ENCODE peak calls at places on chromosome 13, in ten cellular contexts. One of them, this sample, is unnamed.

GRCh38 chr13:108911807-108912206 is 282.4 kb downstream of the MYO16 start:
- DNase-seq in activated T-cell treated with anti-CD3 and anti-CD28 coated beads, Interleukin-2, amount 50 U/mL, for 72 hours: no peak
- DNase-seq in T-helper 22 cell: no peak
- DNase-seq in upper lobe of right lung: no peak
- DNase-seq in stimulated activated CD4-positive, alpha-beta T cell treated with anti-CD3 and anti-CD28 coated beads, Interleukin-4, amount 100 ng/mL, for 48 hours: no peak
- DNase-seq in aorta: no peak
- DNase-seq in activated naive CD4-positive, alpha-beta T cell treated with anti-CD3 and anti-CD28 coated beads, Interleukin-2, amount 50 U/mL, for 72 hours: no peak
- DNase-seq in CD8-positive, alpha-beta T cell: no peak
- DNase-seq in right cardiac atrium: no peak
- DNase-seq in renal cortical epithelial cell: no peak
- DNase-seq in this sample: no peak

GRCh38 chr13:26246154-26246553 is 7.8 kb upstream of the CDK8 start:
- DNase-seq in aorta: no peak
- DNase-seq in CD8-positive, alpha-beta T cell: no peak
- DNase-seq in activated T-cell treated with anti-CD3 and anti-CD28 coated beads, Interleukin-2, amount 50 U/mL, for 72 hours: no peak
- DNase-seq in activated naive CD4-positive, alpha-beta T cell treated with anti-CD3 and anti-CD28 coated beads, Interleukin-2, amount 50 U/mL, for 72 hours: no peak
- DNase-seq in T-helper 22 cell: no peak
- DNase-seq in renal cortical epithelial cell: no peak
- DNase-seq in stimulated activated CD4-positive, alpha-beta T cell treated with anti-CD3 and anti-CD28 coated beads, Interleukin-4, amount 100 ng/mL, for 48 hours: no peak
- DNase-seq in right cardiac atrium: no peak
- DNase-seq in upper lobe of right lung: no peak
- DNase-seq in this sample: no peak

GRCh38 chr13:46388846-46389245 is 1.8 kb upstream of the RUBCNL start:
- DNase-seq in aorta: no peak
- DNase-seq in CD8-positive, alpha-beta T cell: no peak
- DNase-seq in upper lobe of right lung: no peak
- DNase-seq in stimulated activated CD4-positive, alpha-beta T cell treated with anti-CD3 and anti-CD28 coated beads, Interleukin-4, amount 100 ng/mL, for 48 hours: no peak
- DNase-seq in activated naive CD4-positive, alpha-beta T cell treated with anti-CD3 and anti-CD28 coated beads, Interleukin-2, amount 50 U/mL, for 72 hours: no peak
- DNase-seq in T-helper 22 cell: no peak
- DNase-seq in activated T-cell treated with anti-CD3 and anti-CD28 coated beads, Interleukin-2, amount 50 U/mL, for 72 hours: no peak
- DNase-seq in right cardiac atrium: no peak
- DNase-seq in renal cortical epithelial cell: peak
- DNase-seq in this sample: no peak

GRCh38 chr13:19845758-19846157 is 17.7 kb downstream of the ZMYM5 start:
- DNase-seq in CD8-positive, alpha-beta T cell: no peak
- DNase-seq in right cardiac atrium: no peak
- DNase-seq in activated T-cell treated with anti-CD3 and anti-CD28 coated beads, Interleukin-2, amount 50 U/mL, for 72 hours: no peak
- DNase-seq in aorta: peak
- DNase-seq in activated naive CD4-positive, alpha-beta T cell treated with anti-CD3 and anti-CD28 coated beads, Interleukin-2, amount 50 U/mL, for 72 hours: no peak
- DNase-seq in stimulated activated CD4-positive, alpha-beta T cell treated with anti-CD3 and anti-CD28 coated beads, Interleukin-4, amount 100 ng/mL, for 48 hours: no peak
- DNase-seq in renal cortical epithelial cell: peak
- DNase-seq in T-helper 22 cell: no peak
- DNase-seq in upper lobe of right lung: no peak
- DNase-seq in this sample: no peak

GRCh38 chr13:113820813-113821651 is 42.8 kb downstream of the GAS6 start:
- DNase-seq in right cardiac atrium: peak
- DNase-seq in renal cortical epithelial cell: peak
- DNase-seq in aorta: peak
- DNase-seq in activated T-cell treated with anti-CD3 and anti-CD28 coated beads, Interleukin-2, amount 50 U/mL, for 72 hours: no peak
- DNase-seq in CD8-positive, alpha-beta T cell: no peak
- DNase-seq in upper lobe of right lung: no peak
- DNase-seq in T-helper 22 cell: no peak
- DNase-seq in stimulated activated CD4-positive, alpha-beta T cell treated with anti-CD3 and anti-CD28 coated beads, Interleukin-4, amount 100 ng/mL, for 48 hours: no peak
- DNase-seq in activated naive CD4-positive, alpha-beta T cell treated with anti-CD3 and anti-CD28 coated beads, Interleukin-2, amount 50 U/mL, for 72 hours: no peak
- DNase-seq in this sample: no peak

GRCh38 chr13:80556291-80556690 is 215.4 kb upstream of the SPRY2 start:
- DNase-seq in activated T-cell treated with anti-CD3 and anti-CD28 coated beads, Interleukin-2, amount 50 U/mL, for 72 hours: no peak
- DNase-seq in stimulated activated CD4-positive, alpha-beta T cell treated with anti-CD3 and anti-CD28 coated beads, Interleukin-4, amount 100 ng/mL, for 48 hours: no peak
- DNase-seq in aorta: no peak
- DNase-seq in right cardiac atrium: no peak
- DNase-seq in upper lobe of right lung: no peak
- DNase-seq in renal cortical epithelial cell: no peak
- DNase-seq in T-helper 22 cell: no peak
- DNase-seq in CD8-positive, alpha-beta T cell: no peak
- DNase-seq in activated naive CD4-positive, alpha-beta T cell treated with anti-CD3 and anti-CD28 coated beads, Interleukin-2, amount 50 U/mL, for 72 hours: no peak
- DNase-seq in this sample: no peak

GRCh38 chr13:110314516-110315245 is 7.6 kb downstream of the COL4A2 start:
- DNase-seq in stimulated activated CD4-positive, alpha-beta T cell treated with anti-CD3 and anti-CD28 coated beads, Interleukin-4, amount 100 ng/mL, for 48 hours: no peak
- DNase-seq in renal cortical epithelial cell: no peak
- DNase-seq in activated T-cell treated with anti-CD3 and anti-CD28 coated beads, Interleukin-2, amount 50 U/mL, for 72 hours: no peak
- DNase-seq in right cardiac atrium: peak
- DNase-seq in upper lobe of right lung: no peak
- DNase-seq in activated naive CD4-positive, alpha-beta T cell treated with anti-CD3 and anti-CD28 coated beads, Interleukin-2, amount 50 U/mL, for 72 hours: no peak
- DNase-seq in CD8-positive, alpha-beta T cell: no peak
- DNase-seq in T-helper 22 cell: no peak
- DNase-seq in aorta: no peak
- DNase-seq in this sample: no peak

GRCh38 chr13:113297370-113297871 is 382 bp downstream of the LAMP1 start:
- DNase-seq in right cardiac atrium: peak
- DNase-seq in stimulated activated CD4-positive, alpha-beta T cell treated with anti-CD3 and anti-CD28 coated beads, Interleukin-4, amount 100 ng/mL, for 48 hours: peak
- DNase-seq in activated T-cell treated with anti-CD3 and anti-CD28 coated beads, Interleukin-2, amount 50 U/mL, for 72 hours: peak
- DNase-seq in CD8-positive, alpha-beta T cell: peak
- DNase-seq in T-helper 22 cell: peak
- DNase-seq in upper lobe of right lung: no peak
- DNase-seq in renal cortical epithelial cell: no peak
- DNase-seq in activated naive CD4-positive, alpha-beta T cell treated with anti-CD3 and anti-CD28 coated beads, Interleukin-2, amount 50 U/mL, for 72 hours: peak
- DNase-seq in aorta: peak
- DNase-seq in this sample: peak

GRCh38 chr13:98285317-98285716 is 108.2 kb upstream of the RNF113B start:
- DNase-seq in stimulated activated CD4-positive, alpha-beta T cell treated with anti-CD3 and anti-CD28 coated beads, Interleukin-4, amount 100 ng/mL, for 48 hours: no peak
- DNase-seq in renal cortical epithelial cell: no peak
- DNase-seq in upper lobe of right lung: no peak
- DNase-seq in T-helper 22 cell: no peak
- DNase-seq in CD8-positive, alpha-beta T cell: no peak
- DNase-seq in right cardiac atrium: no peak
- DNase-seq in aorta: no peak
- DNase-seq in activated naive CD4-positive, alpha-beta T cell treated with anti-CD3 and anti-CD28 coated beads, Interleukin-2, amount 50 U/mL, for 72 hours: no peak
- DNase-seq in activated T-cell treated with anti-CD3 and anti-CD28 coated beads, Interleukin-2, amount 50 U/mL, for 72 hours: no peak
- DNase-seq in this sample: no peak

GRCh38 chr13:112781287-112781686 is 91.4 kb downstream of the ATP11A start:
- DNase-seq in stimulated activated CD4-positive, alpha-beta T cell treated with anti-CD3 and anti-CD28 coated beads, Interleukin-4, amount 100 ng/mL, for 48 hours: no peak
- DNase-seq in activated naive CD4-positive, alpha-beta T cell treated with anti-CD3 and anti-CD28 coated beads, Interleukin-2, amount 50 U/mL, for 72 hours: peak
- DNase-seq in aorta: no peak
- DNase-seq in CD8-positive, alpha-beta T cell: no peak
- DNase-seq in right cardiac atrium: no peak
- DNase-seq in activated T-cell treated with anti-CD3 and anti-CD28 coated beads, Interleukin-2, amount 50 U/mL, for 72 hours: no peak
- DNase-seq in upper lobe of right lung: no peak
- DNase-seq in renal cortical epithelial cell: no peak
- DNase-seq in T-helper 22 cell: no peak
- DNase-seq in this sample: no peak

GRCh38 chr13:23599083-23599925 is 29.1 kb downstream of the TNFRSF19 start:
- DNase-seq in aorta: no peak
- DNase-seq in activated naive CD4-positive, alpha-beta T cell treated with anti-CD3 and anti-CD28 coated beads, Interleukin-2, amount 50 U/mL, for 72 hours: no peak
- DNase-seq in stimulated activated CD4-positive, alpha-beta T cell treated with anti-CD3 and anti-CD28 coated beads, Interleukin-4, amount 100 ng/mL, for 48 hours: no peak
- DNase-seq in T-helper 22 cell: no peak
- DNase-seq in CD8-positive, alpha-beta T cell: no peak
- DNase-seq in right cardiac atrium: no peak
- DNase-seq in activated T-cell treated with anti-CD3 and anti-CD28 coated beads, Interleukin-2, amount 50 U/mL, for 72 hours: no peak
- DNase-seq in upper lobe of right lung: no peak
- DNase-seq in renal cortical epithelial cell: peak
- DNase-seq in this sample: no peak

GRCh38 chr13:34037636-34038325 is 219.8 kb downstream of the RFC3 start:
- DNase-seq in stimulated activated CD4-positive, alpha-beta T cell treated with anti-CD3 and anti-CD28 coated beads, Interleukin-4, amount 100 ng/mL, for 48 hours: no peak
- DNase-seq in aorta: no peak
- DNase-seq in right cardiac atrium: no peak
- DNase-seq in T-helper 22 cell: no peak
- DNase-seq in activated naive CD4-positive, alpha-beta T cell treated with anti-CD3 and anti-CD28 coated beads, Interleukin-2, amount 50 U/mL, for 72 hours: no peak
- DNase-seq in CD8-positive, alpha-beta T cell: no peak
- DNase-seq in upper lobe of right lung: no peak
- DNase-seq in renal cortical epithelial cell: no peak
- DNase-seq in activated T-cell treated with anti-CD3 and anti-CD28 coated beads, Interleukin-2, amount 50 U/mL, for 72 hours: no peak
- DNase-seq in this sample: no peak

GRCh38 chr13:46367622-46368327 is 19.3 kb downstream of the RUBCNL start:
- DNase-seq in upper lobe of right lung: no peak
- DNase-seq in renal cortical epithelial cell: peak
- DNase-seq in activated T-cell treated with anti-CD3 and anti-CD28 coated beads, Interleukin-2, amount 50 U/mL, for 72 hours: no peak
- DNase-seq in CD8-positive, alpha-beta T cell: no peak
- DNase-seq in aorta: no peak
- DNase-seq in activated naive CD4-positive, alpha-beta T cell treated with anti-CD3 and anti-CD28 coated beads, Interleukin-2, amount 50 U/mL, for 72 hours: no peak
- DNase-seq in stimulated activated CD4-positive, alpha-beta T cell treated with anti-CD3 and anti-CD28 coated beads, Interleukin-4, amount 100 ng/mL, for 48 hours: no peak
- DNase-seq in right cardiac atrium: no peak
- DNase-seq in T-helper 22 cell: no peak
- DNase-seq in this sample: no peak

GRCh38 chr13:57874530-57874929 is 243.0 kb downstream of the PCDH17 start:
- DNase-seq in activated T-cell treated with anti-CD3 and anti-CD28 coated beads, Interleukin-2, amount 50 U/mL, for 72 hours: no peak
- DNase-seq in CD8-positive, alpha-beta T cell: no peak
- DNase-seq in activated naive CD4-positive, alpha-beta T cell treated with anti-CD3 and anti-CD28 coated beads, Interleukin-2, amount 50 U/mL, for 72 hours: no peak
- DNase-seq in right cardiac atrium: no peak
- DNase-seq in renal cortical epithelial cell: no peak
- DNase-seq in stimulated activated CD4-positive, alpha-beta T cell treated with anti-CD3 and anti-CD28 coated beads, Interleukin-4, amount 100 ng/mL, for 48 hours: no peak
- DNase-seq in aorta: no peak
- DNase-seq in T-helper 22 cell: no peak
- DNase-seq in upper lobe of right lung: no peak
- DNase-seq in this sample: no peak

GRCh38 chr13:60448907-60449510 is 52.0 kb downstream of the TDRD3 start:
- DNase-seq in aorta: no peak
- DNase-seq in renal cortical epithelial cell: peak
- DNase-seq in CD8-positive, alpha-beta T cell: no peak
- DNase-seq in stimulated activated CD4-positive, alpha-beta T cell treated with anti-CD3 and anti-CD28 coated beads, Interleukin-4, amount 100 ng/mL, for 48 hours: no peak
- DNase-seq in activated naive CD4-positive, alpha-beta T cell treated with anti-CD3 and anti-CD28 coated beads, Interleukin-2, amount 50 U/mL, for 72 hours: no peak
- DNase-seq in T-helper 22 cell: no peak
- DNase-seq in upper lobe of right lung: no peak
- DNase-seq in right cardiac atrium: no peak
- DNase-seq in activated T-cell treated with anti-CD3 and anti-CD28 coated beads, Interleukin-2, amount 50 U/mL, for 72 hours: peak
- DNase-seq in this sample: no peak

GRCh38 chr13:28531195-28531955 is 36.4 kb upstream of the FLT1 start:
- DNase-seq in right cardiac atrium: peak
- DNase-seq in renal cortical epithelial cell: peak
- DNase-seq in aorta: peak
- DNase-seq in CD8-positive, alpha-beta T cell: no peak
- DNase-seq in activated T-cell treated with anti-CD3 and anti-CD28 coated beads, Interleukin-2, amount 50 U/mL, for 72 hours: no peak
- DNase-seq in upper lobe of right lung: peak
- DNase-seq in stimulated activated CD4-positive, alpha-beta T cell treated with anti-CD3 and anti-CD28 coated beads, Interleukin-4, amount 100 ng/mL, for 48 hours: no peak
- DNase-seq in activated naive CD4-positive, alpha-beta T cell treated with anti-CD3 and anti-CD28 coated beads, Interleukin-2, amount 50 U/mL, for 72 hours: no peak
- DNase-seq in T-helper 22 cell: no peak
- DNase-seq in this sample: peak

GRCh38 chr13:99311137-99311536 is 3.9 kb upstream of the GPR183 start:
- DNase-seq in stimulated activated CD4-positive, alpha-beta T cell treated with anti-CD3 and anti-CD28 coated beads, Interleukin-4, amount 100 ng/mL, for 48 hours: no peak
- DNase-seq in CD8-positive, alpha-beta T cell: no peak
- DNase-seq in right cardiac atrium: no peak
- DNase-seq in renal cortical epithelial cell: no peak
- DNase-seq in activated T-cell treated with anti-CD3 and anti-CD28 coated beads, Interleukin-2, amount 50 U/mL, for 72 hours: peak
- DNase-seq in aorta: no peak
- DNase-seq in T-helper 22 cell: no peak
- DNase-seq in upper lobe of right lung: no peak
- DNase-seq in activated naive CD4-positive, alpha-beta T cell treated with anti-CD3 and anti-CD28 coated beads, Interleukin-2, amount 50 U/mL, for 72 hours: no peak
- DNase-seq in this sample: no peak

GRCh38 chr13:30065181-30065580 is 214.8 kb upstream of the UBL3 start:
- DNase-seq in upper lobe of right lung: no peak
- DNase-seq in stimulated activated CD4-positive, alpha-beta T cell treated with anti-CD3 and anti-CD28 coated beads, Interleukin-4, amount 100 ng/mL, for 48 hours: no peak
- DNase-seq in T-helper 22 cell: no peak
- DNase-seq in activated T-cell treated with anti-CD3 and anti-CD28 coated beads, Interleukin-2, amount 50 U/mL, for 72 hours: no peak
- DNase-seq in right cardiac atrium: no peak
- DNase-seq in activated naive CD4-positive, alpha-beta T cell treated with anti-CD3 and anti-CD28 coated beads, Interleukin-2, amount 50 U/mL, for 72 hours: no peak
- DNase-seq in renal cortical epithelial cell: peak
- DNase-seq in aorta: no peak
- DNase-seq in CD8-positive, alpha-beta T cell: no peak
- DNase-seq in this sample: no peak

GRCh38 chr13:47178090-47178950 is 281.5 kb upstream of the HTR2A start:
- DNase-seq in right cardiac atrium: no peak
- DNase-seq in renal cortical epithelial cell: no peak
- DNase-seq in activated T-cell treated with anti-CD3 and anti-CD28 coated beads, Interleukin-2, amount 50 U/mL, for 72 hours: no peak
- DNase-seq in stimulated activated CD4-positive, alpha-beta T cell treated with anti-CD3 and anti-CD28 coated beads, Interleukin-4, amount 100 ng/mL, for 48 hours: no peak
- DNase-seq in activated naive CD4-positive, alpha-beta T cell treated with anti-CD3 and anti-CD28 coated beads, Interleukin-2, amount 50 U/mL, for 72 hours: no peak
- DNase-seq in CD8-positive, alpha-beta T cell: no peak
- DNase-seq in aorta: no peak
- DNase-seq in upper lobe of right lung: no peak
- DNase-seq in T-helper 22 cell: no peak
- DNase-seq in this sample: no peak

GRCh38 chr13:38417727-38418126 is 68.1 kb downstream of the UFM1 start:
- DNase-seq in CD8-positive, alpha-beta T cell: no peak
- DNase-seq in activated naive CD4-positive, alpha-beta T cell treated with anti-CD3 and anti-CD28 coated beads, Interleukin-2, amount 50 U/mL, for 72 hours: no peak
- DNase-seq in upper lobe of right lung: no peak
- DNase-seq in aorta: no peak
- DNase-seq in T-helper 22 cell: no peak
- DNase-seq in right cardiac atrium: no peak
- DNase-seq in stimulated activated CD4-positive, alpha-beta T cell treated with anti-CD3 and anti-CD28 coated beads, Interleukin-4, amount 100 ng/mL, for 48 hours: no peak
- DNase-seq in activated T-cell treated with anti-CD3 and anti-CD28 coated beads, Interleukin-2, amount 50 U/mL, for 72 hours: peak
- DNase-seq in renal cortical epithelial cell: no peak
- DNase-seq in this sample: no peak

GRCh38 chr13:110232146-110232545 is 74.8 kb downstream of the COL4A1 start:
- DNase-seq in upper lobe of right lung: no peak
- DNase-seq in right cardiac atrium: no peak
- DNase-seq in CD8-positive, alpha-beta T cell: no peak
- DNase-seq in activated T-cell treated with anti-CD3 and anti-CD28 coated beads, Interleukin-2, amount 50 U/mL, for 72 hours: no peak
- DNase-seq in activated naive CD4-positive, alpha-beta T cell treated with anti-CD3 and anti-CD28 coated beads, Interleukin-2, amount 50 U/mL, for 72 hours: no peak
- DNase-seq in renal cortical epithelial cell: no peak
- DNase-seq in aorta: no peak
- DNase-seq in stimulated activated CD4-positive, alpha-beta T cell treated with anti-CD3 and anti-CD28 coated beads, Interleukin-4, amount 100 ng/mL, for 48 hours: no peak
- DNase-seq in T-helper 22 cell: no peak
- DNase-seq in this sample: no peak

GRCh38 chr13:94712812-94713555 is 639 bp upstream of the SOX21 start:
- DNase-seq in activated naive CD4-positive, alpha-beta T cell treated with anti-CD3 and anti-CD28 coated beads, Interleukin-2, amount 50 U/mL, for 72 hours: no peak
- DNase-seq in stimulated activated CD4-positive, alpha-beta T cell treated with anti-CD3 and anti-CD28 coated beads, Interleukin-4, amount 100 ng/mL, for 48 hours: no peak
- DNase-seq in activated T-cell treated with anti-CD3 and anti-CD28 coated beads, Interleukin-2, amount 50 U/mL, for 72 hours: peak
- DNase-seq in renal cortical epithelial cell: peak
- DNase-seq in upper lobe of right lung: peak
- DNase-seq in T-helper 22 cell: no peak
- DNase-seq in aorta: peak
- DNase-seq in right cardiac atrium: peak
- DNase-seq in CD8-positive, alpha-beta T cell: no peak
- DNase-seq in this sample: no peak

GRCh38 chr13:40352807-40353562 is 313.5 kb downstream of the FOXO1 start:
- DNase-seq in T-helper 22 cell: no peak
- DNase-seq in activated naive CD4-positive, alpha-beta T cell treated with anti-CD3 and anti-CD28 coated beads, Interleukin-2, amount 50 U/mL, for 72 hours: no peak
- DNase-seq in renal cortical epithelial cell: no peak
- DNase-seq in CD8-positive, alpha-beta T cell: no peak
- DNase-seq in right cardiac atrium: peak
- DNase-seq in upper lobe of right lung: no peak
- DNase-seq in activated T-cell treated with anti-CD3 and anti-CD28 coated beads, Interleukin-2, amount 50 U/mL, for 72 hours: no peak
- DNase-seq in aorta: no peak
- DNase-seq in stimulated activated CD4-positive, alpha-beta T cell treated with anti-CD3 and anti-CD28 coated beads, Interleukin-4, amount 100 ng/mL, for 48 hours: no peak
- DNase-seq in this sample: no peak